ENCODE peak calls at places on chromosome 5, in five cellular contexts. X, K, B, V and P are unnamed samples.

GRCh38 chr5:95823738-95824609 is 1.4 kb upstream of the GLRX start:
- DNase-seq in K (no peak), X (peak; percentile 49), B (peak; percentile 79), V (peak; percentile 85), P (no peak)

GRCh38 chr5:10469253-10470030 is 27.8 kb downstream of the ROPN1L start:
- DNase-seq in K (no peak), V (peak; percentile 87), B (no peak), X (no peak), P (no peak)

GRCh38 chr5:53381-54174 is 38.4 kb upstream of the PLEKHG4B start:
- DNase-seq in V (peak; percentile 46), K (peak; percentile 27), X (peak; percentile 55), B (no peak), P (no peak)

GRCh38 chr5:76716456-76717157 is 681 bp downstream of the F2R start:
- DNase-seq in B (no peak), K (no peak), V (no peak), X (peak; percentile 60), P (no peak)

GRCh38 chr5:36099748-36100147 is 33.1 kb upstream of the UGT3A2 start:
- DNase-seq in V (no peak), B (no peak), K (no peak), X (no peak), P (no peak)

GRCh38 chr5:83608122-83608521 is 112.5 kb downstream of the HAPLN1 start:
- DNase-seq in K (no peak), B (no peak), X (peak; percentile 71), V (peak; percentile 51), P (no peak)

GRCh38 chr5:142364251-142365145 is 39.7 kb upstream of the SPRY4 start:
- DNase-seq in V (no peak), K (no peak), X (peak; percentile 74), B (peak; percentile 36), P (peak; percentile 86)

GRCh38 chr5:151101151-151101550 is 20.3 kb upstream of the TNIP1 start:
- DNase-seq in X (no peak), V (no peak), K (no peak), B (no peak), P (no peak)

GRCh38 chr5:6710078-6710477 is 3.2 kb upstream of the TENT4A start:
- DNase-seq in X (no peak), B (no peak), V (no peak), K (no peak), P (no peak)

GRCh38 chr5:40781843-40782409 is 16.2 kb downstream of the PRKAA1 start:
- DNase-seq in K (no peak), V (peak; percentile 59), B (no peak), X (no peak), P (no peak)

GRCh38 chr5:177431317-177432142 is 5.1 kb downstream of the GRK6 start:
- DNase-seq in K (no peak), X (no peak), V (no peak), B (peak; percentile 72), P (no peak)

GRCh38 chr5:142977363-142978051 is 207.3 kb downstream of the ARHGAP26 start:
- DNase-seq in X (peak; percentile 14), B (no peak), V (peak; percentile 80), K (peak; percentile 14), P (no peak)

GRCh38 chr5:123132330-123132729 is 43.3 kb downstream of the PRDM6 start:
- DNase-seq in B (no peak), X (no peak), K (no peak), V (no peak), P (no peak)

GRCh38 chr5:61408476-61409168 is 76.6 kb downstream of the ZSWIM6 start:
- DNase-seq in V (peak; percentile 97), B (peak; percentile 99), X (peak; percentile 99), K (peak; percentile 95), P (peak; percentile 99)

GRCh38 chr5:142109356-142110045 is 922 bp downstream of the NDFIP1 start:
- DNase-seq in B (peak; percentile 26), K (no peak), V (peak; percentile 36), X (peak; percentile 32), P (no peak)

GRCh38 chr5:106418196-106418595 is 1252.5 kb downstream of the EFNA5 start:
- DNase-seq in B (no peak), X (no peak), K (no peak), V (no peak), P (no peak)

GRCh38 chr5:160330212-160330611 is 17.8 kb upstream of the CCNJL start:
- DNase-seq in V (no peak), X (no peak), K (no peak), B (no peak), P (no peak)

GRCh38 chr5:145983461-145983860 is 47.1 kb downstream of the SH3RF2 start:
- DNase-seq in X (no peak), V (no peak), B (no peak), K (no peak), P (no peak)

GRCh38 chr5:127028822-127029457 is 1.4 kb downstream of the MARCHF3 start:
- DNase-seq in X (peak; percentile 12), K (no peak), V (no peak), B (peak; percentile 73), P (no peak)

GRCh38 chr5:65916066-65916465 is 10.3 kb upstream of the ERBIN start:
- DNase-seq in X (no peak), V (no peak), K (no peak), B (no peak), P (no peak)

GRCh38 chr5:148623741-148624140 is 30.6 kb downstream of the HTR4 start:
- DNase-seq in V (no peak), K (no peak), B (no peak), X (no peak), P (no peak)

GRCh38 chr5:72651779-72652178 is 144.6 kb upstream of the ZNF366 start:
- DNase-seq in X (no peak), B (no peak), V (no peak), K (no peak), P (no peak)

GRCh38 chr5:120382813-120383212 is 81.3 kb upstream of the PRR16 start:
- DNase-seq in X (no peak), B (no peak), K (no peak), V (peak; percentile 27), P (no peak)

GRCh38 chr5:128974567-128974966 is 9.3 kb downstream of the SLC27A6 start:
- DNase-seq in V (no peak), X (no peak), K (no peak), B (no peak), P (no peak)

GRCh38 chr5:32279786-32280185 is 33.0 kb downstream of the MTMR12 start:
- DNase-seq in X (no peak), B (no peak), V (no peak), K (no peak), P (no peak)

GRCh38 chr5:26518065-26518464 is 520.3 kb downstream of the CDH9 start:
- DNase-seq in B (no peak), K (no peak), X (no peak), V (no peak), P (no peak)

GRCh38 chr5:66436721-66437120 is 159.5 kb upstream of the MAST4 start:
- DNase-seq in V (no peak), K (no peak), X (peak; percentile 41), B (no peak), P (no peak)